ENCODE peak calls at places on chromosomes 12 and 14, in five cellular contexts. A is H1, I is mesenchymal stem cell, U is trophoblast cell, F is H9. Q is an unnamed sample.
A peak's percentile ranks its signal among the peaks of the same experiment; 100 is the strongest.

GRCh38 chr14:37116933-37117844 is 55.2 kb downstream of the SLC25A21 start:
- DNase-seq in F (no peak), I (peak; percentile 44), A (no peak), U (peak; percentile 18), Q (no peak)

GRCh38 chr12:56143870-56144269 is 8.5 kb upstream of the MYL6B start:
- DNase-seq in A (no peak), F (no peak), I (no peak), U (no peak), Q (no peak)

GRCh38 chr12:58914457-58914856 is 5.8 kb downstream of the LRIG3 start:
- DNase-seq in A (no peak), U (no peak), F (no peak), I (no peak), Q (no peak)

GRCh38 chr14:24984846-24985589 is 64.9 kb downstream of the STXBP6 start:
- DNase-seq in A (no peak), I (no peak), U (peak; percentile 60), F (no peak), Q (no peak)

GRCh38 chr12:47867496-47867941 is 37.3 kb downstream of the VDR start:
- DNase-seq in F (no peak), U (no peak), A (no peak), I (peak; percentile 90), Q (no peak)

GRCh38 chr14:49982522-49982951 is 89.7 kb downstream of the ARF6 start:
- DNase-seq in I (peak; percentile 38), U (peak; percentile 78), F (no peak), A (no peak), Q (no peak)

GRCh38 chr12:100554608-100555077 is 18.8 kb upstream of the GAS2L3 start:
- DNase-seq in U (peak; percentile 94), I (peak; percentile 91), F (peak; percentile 56), A (no peak), Q (peak; percentile 73)

GRCh38 chr12:42473130-42473529 is 116.4 kb downstream of the PRICKLE1 start:
- DNase-seq in U (peak; percentile 62), I (peak; percentile 26), A (no peak), F (no peak), Q (no peak)

GRCh38 chr12:115149279-115149678 is 465.3 kb upstream of the TBX3 start:
- DNase-seq in I (no peak), A (no peak), F (no peak), U (no peak), Q (no peak)

GRCh38 chr12:88944403-88944802 is 364.1 kb upstream of the KITLG start:
- DNase-seq in A (no peak), U (no peak), I (peak; percentile 47), F (no peak), Q (no peak)
- H2BK12ac ChIP-seq in A (no peak overlapping the region), U (no peak overlapping the region), I (no peak overlapping the region), F (no peak overlapping the region), Q (no peak overlapping the region)

DNA sequence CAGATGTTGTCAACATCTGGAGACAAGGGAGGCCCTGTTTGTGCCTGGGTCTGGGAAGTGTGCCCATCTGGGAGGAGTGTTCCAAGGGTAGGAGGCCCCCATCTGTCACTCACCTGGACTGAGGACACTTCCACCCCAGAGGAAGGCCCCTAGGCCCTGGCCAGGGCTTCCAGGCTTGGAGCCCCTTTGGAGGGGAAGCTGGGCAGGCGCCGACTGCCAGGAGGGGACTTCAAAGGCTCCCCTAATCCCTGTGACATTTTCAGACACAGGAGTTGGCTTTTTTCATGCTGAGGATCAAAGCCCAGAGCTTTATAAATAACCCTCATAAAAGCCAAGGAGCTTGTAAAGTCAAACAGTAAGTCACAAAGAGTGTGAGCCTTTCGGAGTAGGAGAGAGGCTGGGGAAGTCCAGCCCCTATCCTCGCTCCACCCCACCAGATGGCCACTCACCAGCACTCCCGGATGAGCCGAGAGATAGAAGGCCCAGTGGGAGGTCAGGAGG is 17.6 kb upstream of the FAM222A start:
- DNase-seq in F (no peak), I (peak; percentile 16), A (no peak), U (no peak), Q (no peak)
- H2BK12ac ChIP-seq in F (no peak overlapping the region), I (no peak overlapping the region), A (no peak overlapping the region), U (no peak overlapping the region), Q (no peak overlapping the region)

GRCh38 chr14:68139466-68140110 is 320.0 kb downstream of the RAD51B start:
- DNase-seq in A (no peak), I (no peak), F (no peak), U (no peak), Q (no peak)
- H2BK12ac ChIP-seq in A (peak overlapping the region; percentile 62), I (peak overlapping the region; percentile 69), F (peak overlapping the region; percentile 65), U (peak overlapping the region; percentile 66), Q (no peak overlapping the region)

GRCh38 chr14:73768107-73768506 is 53.9 kb upstream of the PNMA1 start:
- DNase-seq in A (no peak), F (no peak), U (no peak), I (no peak), Q (no peak)

GRCh38 chr14:73773441-73774243 is 59.5 kb upstream of the PNMA1 start:
- DNase-seq in A (no peak), F (no peak), I (no peak), U (no peak), Q (no peak)

GRCh38 chr14:73771848-73772705 is 57.9 kb upstream of the PNMA1 start:
- DNase-seq in I (peak; percentile 70), A (peak; percentile 43), U (peak; percentile 52), F (peak; percentile 85), Q (no peak)

GRCh38 chr14:73774244-73774575 is 60.0 kb upstream of the PNMA1 start:
- DNase-seq in F (no peak), A (no peak), I (no peak), U (no peak), Q (no peak)

DNA sequence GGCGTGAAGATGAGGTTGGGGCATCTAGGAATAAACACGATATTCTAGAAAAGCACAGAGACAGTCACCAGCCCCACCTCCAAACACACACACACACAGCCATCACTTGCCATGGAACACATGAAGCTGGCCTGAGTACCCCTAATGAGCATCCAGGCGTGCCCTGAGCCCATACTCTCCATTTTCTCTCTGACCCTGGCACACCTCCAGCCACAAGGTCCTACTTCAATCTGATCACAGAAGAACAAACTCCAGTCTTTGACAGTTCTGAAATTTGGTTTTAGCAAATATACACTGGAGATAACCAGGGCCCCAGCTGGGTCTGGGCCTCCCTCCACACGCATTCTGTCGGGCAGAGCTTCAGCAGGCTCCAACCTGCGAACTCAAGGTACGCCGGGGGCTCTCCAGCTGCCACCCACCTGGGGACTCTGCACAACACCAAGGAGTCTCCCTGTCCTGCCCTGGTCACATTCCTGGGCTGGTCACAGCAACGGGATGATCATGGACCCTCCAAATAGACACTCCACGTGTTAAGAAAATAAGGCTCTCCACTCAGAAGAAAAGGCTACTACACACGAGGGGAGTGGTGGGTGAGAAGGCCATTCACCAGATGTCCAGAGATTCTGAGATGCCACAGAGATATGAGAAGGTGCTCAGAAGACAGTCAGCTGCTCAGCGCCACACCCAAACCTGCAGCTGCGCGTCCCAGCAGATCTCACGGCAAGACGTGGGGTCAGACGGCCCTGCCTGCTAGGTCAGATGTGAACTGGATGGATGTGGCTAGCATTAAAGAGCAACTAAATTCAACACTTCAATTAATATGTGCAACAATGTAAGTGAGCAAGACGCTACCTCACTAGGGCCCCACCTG is 57.0 kb upstream of the PNMA1 start:
- DNase-seq in F (peak; percentile 15), A (no peak), U (peak; percentile 64), I (no peak), Q (no peak)
- H2BK12ac ChIP-seq in F (no peak overlapping the region), A (no peak overlapping the region), U (no peak overlapping the region), I (no peak overlapping the region), Q (no peak overlapping the region)

GRCh38 chr12:27671865-27672264 is 24.4 kb upstream of the REP15 start:
- DNase-seq in I (no peak), F (no peak), U (no peak), A (no peak), Q (no peak)
- H2BK12ac ChIP-seq in I (no peak overlapping the region), F (no peak overlapping the region), U (no peak overlapping the region), A (no peak overlapping the region), Q (no peak overlapping the region)

DNA sequence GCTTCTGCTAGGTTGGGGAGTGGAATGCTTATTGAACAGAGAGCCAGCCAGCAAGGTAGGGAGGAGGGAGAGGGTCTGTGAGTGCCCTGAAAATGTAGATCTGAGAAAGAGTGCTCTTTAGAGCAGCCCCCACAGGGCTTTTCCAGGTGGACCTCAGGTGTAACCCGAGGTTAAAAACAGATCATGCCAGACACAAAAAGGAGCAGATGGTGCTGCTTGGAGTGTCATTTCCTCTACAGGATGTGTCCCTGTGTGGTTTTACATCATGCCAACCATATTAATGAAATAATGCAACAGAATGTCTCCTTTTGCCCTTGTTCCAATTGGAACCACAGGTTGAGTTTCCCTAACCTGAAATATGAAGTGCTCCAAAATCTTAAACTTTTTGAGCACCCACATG is 6.4 kb downstream of the SUSD6 start:
- DNase-seq in U (no peak), I (no peak), F (no peak), A (no peak), Q (no peak)
- H2BK12ac ChIP-seq in U (no peak overlapping the region), I (no peak overlapping the region), F (no peak overlapping the region), A (no peak overlapping the region), Q (no peak overlapping the region)

DNA sequence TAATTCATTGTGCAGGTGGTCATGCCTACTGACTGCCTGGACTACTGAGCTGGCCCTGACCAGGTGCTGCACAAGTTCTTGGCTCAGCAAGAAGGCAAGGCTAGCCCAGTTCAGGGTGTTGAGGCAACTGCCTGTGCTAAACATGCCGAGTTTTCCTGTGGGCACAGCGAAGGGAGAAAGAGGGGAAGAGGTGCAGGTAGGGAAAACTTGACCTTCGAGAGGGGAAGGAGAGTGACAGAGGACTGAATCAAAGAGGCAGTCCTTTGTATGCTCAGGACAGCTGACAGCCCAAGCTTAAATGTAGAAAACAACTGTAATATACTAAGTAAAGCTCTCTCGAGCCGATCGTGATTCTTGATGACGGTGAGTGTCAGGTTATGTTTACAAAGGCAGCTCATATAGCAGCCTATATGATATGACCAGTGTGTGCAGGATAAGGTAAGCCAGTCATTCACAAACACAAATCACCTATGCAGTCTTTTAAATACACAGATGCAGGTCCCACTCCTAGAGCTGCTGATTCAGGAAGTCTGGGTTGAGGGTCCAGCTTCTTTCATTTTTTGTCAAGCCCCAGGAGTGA is 2.6 kb downstream of the IRAK3 start:
- DNase-seq in F (no peak), A (no peak), U (no peak), I (no peak), Q (no peak)
- H2BK12ac ChIP-seq in F (no peak overlapping the region), A (peak overlapping the region; percentile 4), U (no peak overlapping the region), I (no peak overlapping the region), Q (no peak overlapping the region)

GRCh38 chr12:93982847-93983315 is 165.5 kb upstream of the PLXNC1 start:
- DNase-seq in F (no peak), U (no peak), I (peak; percentile 87), A (no peak), Q (no peak)
- H2BK12ac ChIP-seq in F (no peak overlapping the region), U (no peak overlapping the region), I (no peak overlapping the region), A (no peak overlapping the region), Q (no peak overlapping the region)

DNA sequence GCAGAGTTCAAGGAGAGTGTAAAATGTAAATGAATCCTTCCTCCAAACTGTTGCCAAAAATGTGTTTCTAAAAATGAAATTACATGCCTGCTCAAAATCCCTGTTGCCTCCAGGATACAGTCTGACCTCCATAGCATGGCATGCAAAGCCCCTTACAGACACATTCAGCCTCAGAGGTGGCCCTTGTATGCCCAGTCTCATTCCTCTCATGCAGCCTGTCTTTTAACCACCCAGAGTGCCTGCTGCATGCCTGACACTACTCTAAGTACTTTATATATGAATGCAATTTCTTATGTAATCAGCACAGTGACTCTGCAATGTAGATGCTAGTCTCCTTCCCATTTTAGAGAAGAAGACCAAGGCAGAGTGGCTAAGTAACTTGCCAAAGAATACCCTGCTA is 24.4 kb upstream of the PTPRQ start:
- DNase-seq in I (no peak), A (no peak), F (no peak), U (no peak), Q (no peak)
- H2BK12ac ChIP-seq in I (no peak overlapping the region), A (no peak overlapping the region), F (no peak overlapping the region), U (no peak overlapping the region), Q (no peak overlapping the region)

Q was measured in neuronal stem cell.